ENCODE peak calls at places on chromosomes 5 and 9, in five cellular contexts. O, X, Y, J and Q are unnamed samples.

GRCh38 chr5:146048994-146049703 is 56.2 kb downstream of the PLAC8L1 start:
- DNase-seq in X (peak; percentile 43), J (peak; percentile 92), Y (no peak), O (no peak), Q (peak; percentile 78)

GRCh38 chr9:108521063-108521462 is 334.7 kb downstream of the ACTL7B start:
- DNase-seq in X (no peak), J (peak; percentile 51), Y (no peak), O (no peak), Q (no peak)

GRCh38 chr5:88613051-88613450 is 269.9 kb downstream of the MEF2C start:
- DNase-seq in J (no peak), Y (no peak), X (peak; percentile 23), O (no peak), Q (no peak)

GRCh38 chr5:136802382-136802781 is 437.0 kb upstream of the TRPC7 start:
- DNase-seq in X (no peak), J (peak; percentile 56), O (no peak), Y (no peak), Q (no peak)

GRCh38 chr9:134368571-134368970 is 42.3 kb downstream of the RXRA start:
- DNase-seq in Y (no peak), J (no peak), X (no peak), O (no peak), Q (no peak)

GRCh38 chr5:85472749-85473148 is 1088.1 kb upstream of the EDIL3 start:
- DNase-seq in O (no peak), J (no peak), Y (no peak), X (no peak), Q (no peak)

GRCh38 chr9:6758418-6759113 is 793 bp downstream of the KDM4C start:
- DNase-seq in O (peak; percentile 72), X (peak; percentile 44), Y (peak; percentile 74), J (peak; percentile 8), Q (peak; percentile 83)

GRCh38 chr5:28779161-28779754 is 1740.9 kb upstream of the CDH9 start:
- DNase-seq in X (no peak), J (peak; percentile 39), Y (no peak), O (no peak), Q (no peak)

GRCh38 chr5:170070556-170071412 is 34.9 kb upstream of the FOXI1 start:
- DNase-seq in O (no peak), Y (no peak), X (no peak), J (peak; percentile 30), Q (no peak)

GRCh38 chr9:132586830-132587483 is 4.6 kb downstream of the BARHL1 start:
- DNase-seq in X (no peak), J (no peak), O (no peak), Y (no peak), Q (no peak)

GRCh38 chr5:172553838-172554344 is 87.2 kb upstream of the NEURL1B start:
- DNase-seq in X (no peak), Y (no peak), J (no peak), O (no peak), Q (no peak)

GRCh38 chr9:133969681-133970580 is 22.2 kb downstream of the VAV2 start:
- DNase-seq in O (no peak), Y (no peak), X (no peak), J (no peak), Q (no peak)

GRCh38 chr5:66738136-66738535 is 141.9 kb downstream of the MAST4 start:
- DNase-seq in O (no peak), J (no peak), X (no peak), Y (no peak), Q (no peak)

GRCh38 chr9:81411961-81412360 is 277.4 kb downstream of the TLE1 start:
- DNase-seq in O (no peak), X (no peak), J (peak; percentile 92), Y (no peak), Q (no peak)

GRCh38 chr5:154523704-154524103 is 45.7 kb upstream of the HAND1 start:
- DNase-seq in X (no peak), Y (no peak), O (no peak), J (no peak), Q (no peak)

GRCh38 chr5:178232124-178232919 is at the start of gene PHYKPL:
- DNase-seq in O (peak; percentile 86), J (peak; percentile 68), X (peak; percentile 66), Y (peak; percentile 68), Q (peak; percentile 67)

GRCh38 chr9:109132473-109133095 is 12.8 kb upstream of the TMEM245 start:
- DNase-seq in Y (no peak), J (no peak), O (no peak), X (peak; percentile 8), Q (no peak)

GRCh38 chr5:167303582-167303981 is 987.9 kb upstream of the WWC1 start:
- DNase-seq in J (no peak), X (no peak), Y (no peak), O (no peak), Q (no peak)

GRCh38 chr5:123672067-123672466 is 160.1 kb downstream of the CSNK1G3 start:
- DNase-seq in X (no peak), O (no peak), Y (no peak), J (no peak), Q (no peak)

GRCh38 chr5:113660848-113661247 is 147.4 kb downstream of the YTHDC2 start:
- DNase-seq in J (no peak), Y (no peak), O (no peak), X (no peak), Q (no peak)

GRCh38 chr5:126095001-126095400 is 328.2 kb upstream of the GRAMD2B start:
- DNase-seq in O (no peak), X (no peak), Y (no peak), J (peak; percentile 53), Q (no peak)

GRCh38 chr5:14364576-14365472 is 216.8 kb upstream of the OTULINL start:
- DNase-seq in Y (no peak), X (no peak), O (no peak), J (peak; percentile 64), Q (no peak)

GRCh38 chr5:19676895-19677294 is 311.1 kb downstream of the CDH18 start:
- DNase-seq in O (no peak), X (no peak), Y (no peak), J (no peak), Q (no peak)

GRCh38 chr9:121786543-121786948 is 135.1 kb downstream of the DAB2IP start:
- DNase-seq in Y (no peak), X (no peak), J (no peak), O (no peak), Q (no peak)

GRCh38 chr5:145568581-145568980 is 266.6 kb downstream of the PRELID2 start:
- DNase-seq in O (no peak), Y (no peak), J (peak; percentile 25), X (no peak), Q (no peak)

GRCh38 chr5:36730537-36731216 is 124.3 kb downstream of the SLC1A3 start:
- DNase-seq in X (no peak), Y (no peak), J (no peak), O (no peak), Q (no peak)

GRCh38 chr9:22114956-22115355 is 105.9 kb upstream of the CDKN2B start:
- DNase-seq in X (no peak), J (peak; percentile 14), Y (no peak), O (no peak), Q (no peak)

GRCh38 chr5:171891595-171891994 is 106.0 kb downstream of the SMIM23 start:
- DNase-seq in Y (no peak), X (no peak), O (no peak), J (no peak), Q (no peak)

GRCh38 chr5:27876071-27876470 is 837.7 kb upstream of the CDH9 start:
- DNase-seq in O (no peak), J (no peak), Y (no peak), X (no peak), Q (no peak)

GRCh38 chr5:124996764-124997077 is 250.3 kb upstream of the ZNF608 start:
- DNase-seq in O (no peak), J (peak; percentile 4), Y (no peak), X (no peak), Q (no peak)

GRCh38 chr9:81833563-81834345 is 94.5 kb upstream of the SPATA31D4 start:
- DNase-seq in X (no peak), Y (no peak), O (no peak), J (no peak), Q (no peak)

GRCh38 chr9:91817493-91818225 is 132.4 kb downstream of the ROR2 start:
- DNase-seq in X (no peak), O (no peak), Y (no peak), J (no peak), Q (no peak)

GRCh38 chr9:95773061-95773433 is 102.4 kb upstream of the ERCC6L2 start:
- DNase-seq in Y (no peak), J (no peak), O (no peak), X (no peak), Q (no peak)

GRCh38 chr9:108654566-108654965 is 201.2 kb downstream of the ACTL7B start:
- DNase-seq in X (peak; percentile 74), Y (no peak), J (no peak), O (no peak), Q (no peak)